ENCODE peak calls at places on chromosomes 3 and 15, in eight cellular contexts. R, G, N, L, M, V, Q and Y are unnamed samples.

GRCh38 chr3:112671930-112672715 is 31.2 kb upstream of the CCDC80 start:
- DNase-seq in R (peak; percentile 81), G (peak; percentile 85), N (no peak), L (no peak), M (peak; percentile 88), V (no peak), Q (no peak), Y (no peak)

GRCh38 chr3:128805771-128806170 is 73.6 kb upstream of the ACAD9 start:
- DNase-seq in R (no peak), G (peak; percentile 42), N (no peak), L (no peak), M (no peak), V (no peak), Q (no peak), Y (no peak)

GRCh38 chr15:50055333-50056278 is 63.4 kb downstream of the ATP8B4 start:
- DNase-seq in R (peak; percentile 87), G (no peak), N (no peak), L (no peak), M (peak; percentile 75), V (no peak), Q (no peak), Y (no peak)

GRCh38 chr3:128698211-128699011 is 27.6 kb upstream of the RAB7A start:
- DNase-seq in R (no peak), G (no peak), N (no peak), L (no peak), M (no peak), V (no peak), Q (peak; percentile 24), Y (peak; percentile 58)

GRCh38 chr3:130849111-130849552 is 44.8 kb upstream of the ATP2C1 start:
- DNase-seq in R (no peak), G (peak; percentile 13), N (peak; percentile 63), L (no peak), M (no peak), V (peak; percentile 94), Q (no peak), Y (no peak)

GRCh38 chr3:172635588-172635987 is 75.3 kb downstream of the NCEH1 start:
- DNase-seq in R (no peak), G (peak; percentile 83), N (no peak), L (no peak), M (no peak), V (no peak), Q (no peak), Y (no peak)

GRCh38 chr3:58085616-58086015 is 77.4 kb downstream of the FLNB start:
- DNase-seq in R (no peak), G (no peak), N (no peak), L (no peak), M (no peak), V (no peak), Q (no peak), Y (no peak)

GRCh38 chr3:171526146-171526545 is 65.9 kb upstream of the TNIK start:
- DNase-seq in R (no peak), G (no peak), N (no peak), L (no peak), M (peak; percentile 23), V (no peak), Q (no peak), Y (no peak)

GRCh38 chr15:99148851-99149276 is 44.0 kb downstream of the SYNM start:
- DNase-seq in R (no peak), G (no peak), N (no peak), L (no peak), M (no peak), V (peak; percentile 90), Q (no peak), Y (no peak)

GRCh38 chr15:93088200-93088980 is 621 bp downstream of the RGMA start:
- DNase-seq in R (no peak), G (no peak), N (no peak), L (no peak), M (no peak), V (peak; percentile 30), Q (peak; percentile 32), Y (peak; percentile 59)

GRCh38 chr3:67083277-67083676 is 85.2 kb downstream of the KBTBD8 start:
- DNase-seq in R (no peak), G (peak; percentile 87), N (no peak), L (no peak), M (peak; percentile 26), V (no peak), Q (no peak), Y (no peak)

GRCh38 chr3:193732391-193732790 is 139.4 kb downstream of the OPA1 start:
- DNase-seq in R (no peak), G (peak; percentile 70), N (no peak), L (no peak), M (peak; percentile 68), V (no peak), Q (no peak), Y (no peak)

GRCh38 chr3:194608981-194609380 is 24.2 kb downstream of the TMEM44 start:
- DNase-seq in R (no peak), G (no peak), N (no peak), L (no peak), M (no peak), V (no peak), Q (no peak), Y (no peak)

GRCh38 chr3:47636225-47636624 is 57.6 kb upstream of the CSPG5 start:
- DNase-seq in R (no peak), G (no peak), N (no peak), L (no peak), M (no peak), V (no peak), Q (no peak), Y (no peak)